ENCODE peak calls at places on chromosome 14, in six cellular contexts. O is cardiac septum, H is T-helper 1 cell, Z is H54, N is cerebellar cortex, U is Right ventricle myocardium inferior. P is an unnamed sample.

GRCh38 chr14:80291099-80291498 is 79.8 kb upstream of the DIO2 start:
- DNase-seq in O (no peak), H (no peak), Z (no peak), N (no peak), U (no peak), P (no peak)

GRCh38 chr14:55954108-55954507 is 164.1 kb upstream of the PELI2 start:
- DNase-seq in O (no peak), H (no peak), Z (no peak), N (no peak), U (no peak), P (no peak)

GRCh38 chr14:75046275-75046674 is 5.0 kb downstream of the MLH3 start:
- DNase-seq in O (no peak), H (no peak), Z (no peak), N (no peak), U (no peak), P (no peak)

GRCh38 chr14:105440992-105441391 is 21.4 kb downstream of the MTA1 start:
- DNase-seq in O (no peak), H (no peak), Z (no peak), N (no peak), U (no peak), P (no peak)

GRCh38 chr14:91406451-91406850 is 11.2 kb downstream of the CCDC88C start:
- DNase-seq in O (no peak), H (no peak), Z (no peak), N (no peak), U (no peak), P (no peak)

GRCh38 chr14:69699743-69700309 is 67.1 kb upstream of the SRSF5 start:
- DNase-seq in O (no peak), H (no peak), Z (no peak), N (no peak), U (no peak), P (no peak)

GRCh38 chr14:102508774-102509743 is 517 bp downstream of the ANKRD9 start:
- DNase-seq in O (peak), H (peak), Z (peak), N (peak), U (peak), P (peak)

GRCh38 chr14:59251811-59252771 is 63.6 kb downstream of the DAAM1 start:
- DNase-seq in O (no peak), H (no peak), Z (no peak), N (peak), U (no peak), P (no peak)

GRCh38 chr14:85428926-85429325 is 101.0 kb upstream of the FLRT2 start:
- DNase-seq in O (no peak), H (no peak), Z (no peak), N (no peak), U (no peak), P (no peak)

GRCh38 chr14:51431033-51431709 is 191.1 kb downstream of the TMX1 start:
- DNase-seq in O (no peak), H (no peak), Z (no peak), N (no peak), U (no peak), P (no peak)

GRCh38 chr14:105392161-105393090 is 5.9 kb upstream of the TEX22 start:
- DNase-seq in O (no peak), H (no peak), Z (no peak), N (no peak), U (peak), P (no peak)

GRCh38 chr14:98951031-98951430 is 321.0 kb downstream of the BCL11B start:
- DNase-seq in O (peak), H (no peak), Z (no peak), N (peak), U (no peak), P (no peak)

GRCh38 chr14:98608071-98609060 is 663.6 kb downstream of the BCL11B start:
- DNase-seq in O (no peak), H (no peak), Z (no peak), N (no peak), U (no peak), P (no peak)

GRCh38 chr14:21440857-21441256 is 15.1 kb downstream of the CHD8 start:
- DNase-seq in O (no peak), H (no peak), Z (no peak), N (no peak), U (no peak), P (no peak)

GRCh38 chr14:49767473-49768300 is at the start of gene KLHDC2:
- DNase-seq in O (peak), H (peak), Z (peak), N (peak), U (peak), P (peak)

GRCh38 chr14:74697543-74697942 is 15.3 kb downstream of the AREL1 start:
- DNase-seq in O (no peak), H (no peak), Z (peak), N (no peak), U (no peak), P (peak)

GRCh38 chr14:70708717-70709570 is 67.2 kb downstream of the TTC9 start:
- DNase-seq in O (no peak), H (no peak), Z (no peak), N (no peak), U (no peak), P (no peak)

GRCh38 chr14:103031956-103032355 is 25.4 kb downstream of the CDC42BPB start:
- DNase-seq in O (no peak), H (no peak), Z (no peak), N (peak), U (no peak), P (no peak)

GRCh38 chr14:104220225-104221070 is 82.1 kb downstream of the KIF26A start:
- DNase-seq in O (no peak), H (no peak), Z (no peak), N (no peak), U (peak), P (no peak)